ENCODE peak calls at places on chromosomes 7 and 10, in seven cellular contexts. One of them, this sample, is unnamed.

GRCh38 chr7:111833461-111833860 is 271.2 kb upstream of the IMMP2L start:
- DNase-seq in T47D: no peak
- DNase-seq in fibroblast of the conjunctiva: no peak
- DNase-seq in foreskin keratinocyte: no peak
- DNase-seq in cerebellum: no peak
- DNase-seq in GM10248: no peak
- DNase-seq in posterior cingulate gyrus: no peak
- DNase-seq in this sample: no peak

GRCh38 chr7:37531225-37531624 is 82.6 kb upstream of the ELMO1 start:
- DNase-seq in T47D: no peak
- DNase-seq in fibroblast of the conjunctiva: no peak
- DNase-seq in GM10248: no peak
- DNase-seq in posterior cingulate gyrus: no peak
- DNase-seq in cerebellum: no peak
- DNase-seq in foreskin keratinocyte: no peak
- DNase-seq in this sample: no peak

GRCh38 chr10:80945267-80945880 is 407.7 kb downstream of the SH2D4B start:
- DNase-seq in T47D: peak; percentile 90
- DNase-seq in posterior cingulate gyrus: no peak
- DNase-seq in cerebellum: peak; percentile 7
- DNase-seq in foreskin keratinocyte: no peak
- DNase-seq in GM10248: peak; percentile 10
- DNase-seq in fibroblast of the conjunctiva: no peak
- DNase-seq in this sample: no peak

GRCh38 chr7:4765776-4766490 is 9.5 kb upstream of the AP5Z1 start:
- DNase-seq in T47D: no peak
- DNase-seq in posterior cingulate gyrus: no peak
- DNase-seq in cerebellum: no peak
- DNase-seq in GM10248: no peak
- DNase-seq in foreskin keratinocyte: no peak
- DNase-seq in fibroblast of the conjunctiva: no peak
- DNase-seq in this sample: no peak

GRCh38 chr10:28678687-28679457 is 1.6 kb downstream of the BAMBI start:
- DNase-seq in foreskin keratinocyte: no peak
- DNase-seq in posterior cingulate gyrus: no peak
- DNase-seq in GM10248: no peak
- DNase-seq in T47D: no peak
- DNase-seq in fibroblast of the conjunctiva: no peak
- DNase-seq in cerebellum: no peak
- DNase-seq in this sample: no peak

GRCh38 chr7:87709258-87709657 is 81.1 kb downstream of the RUNDC3B start:
- DNase-seq in fibroblast of the conjunctiva: no peak
- DNase-seq in T47D: no peak
- DNase-seq in cerebellum: no peak
- DNase-seq in GM10248: no peak
- DNase-seq in foreskin keratinocyte: no peak
- DNase-seq in posterior cingulate gyrus: no peak
- DNase-seq in this sample: no peak

GRCh38 chr7:23967949-23968599 is 258.1 kb downstream of the STK31 start:
- DNase-seq in posterior cingulate gyrus: no peak
- DNase-seq in cerebellum: no peak
- DNase-seq in T47D: no peak
- DNase-seq in GM10248: peak; percentile 43
- DNase-seq in foreskin keratinocyte: no peak
- DNase-seq in fibroblast of the conjunctiva: no peak
- DNase-seq in this sample: no peak

GRCh38 chr7:158407581-158408331 is 179.9 kb downstream of the PTPRN2 start:
- DNase-seq in T47D: peak; percentile 79
- DNase-seq in foreskin keratinocyte: no peak
- DNase-seq in GM10248: no peak
- DNase-seq in cerebellum: peak; percentile 61
- DNase-seq in fibroblast of the conjunctiva: peak; percentile 21
- DNase-seq in posterior cingulate gyrus: no peak
- DNase-seq in this sample: no peak

GRCh38 chr10:30058570-30059132 is 735 bp downstream of the JCAD start:
- DNase-seq in cerebellum: no peak
- DNase-seq in T47D: no peak
- DNase-seq in posterior cingulate gyrus: no peak
- DNase-seq in GM10248: no peak
- DNase-seq in fibroblast of the conjunctiva: no peak
- DNase-seq in foreskin keratinocyte: no peak
- DNase-seq in this sample: no peak

GRCh38 chr7:1055084-1055450 is 10.7 kb downstream of the GPR146 start:
- DNase-seq in cerebellum: no peak
- DNase-seq in foreskin keratinocyte: no peak
- DNase-seq in fibroblast of the conjunctiva: no peak
- DNase-seq in GM10248: no peak
- DNase-seq in posterior cingulate gyrus: peak; percentile 47
- DNase-seq in T47D: no peak
- DNase-seq in this sample: peak; percentile 32

GRCh38 chr7:80386686-80387085 is 125.2 kb downstream of the GNAT3 start:
- DNase-seq in posterior cingulate gyrus: no peak
- DNase-seq in fibroblast of the conjunctiva: no peak
- DNase-seq in cerebellum: no peak
- DNase-seq in foreskin keratinocyte: no peak
- DNase-seq in GM10248: no peak
- DNase-seq in T47D: no peak
- DNase-seq in this sample: no peak

GRCh38 chr7:31228957-31229356 is 111.6 kb downstream of the NEUROD6 start:
- DNase-seq in posterior cingulate gyrus: no peak
- DNase-seq in cerebellum: no peak
- DNase-seq in GM10248: no peak
- DNase-seq in foreskin keratinocyte: no peak
- DNase-seq in fibroblast of the conjunctiva: no peak
- DNase-seq in T47D: no peak
- DNase-seq in this sample: no peak

GRCh38 chr10:83164134-83164533 is 975.2 kb upstream of the GHITM start:
- DNase-seq in GM10248: no peak
- DNase-seq in fibroblast of the conjunctiva: no peak
- DNase-seq in posterior cingulate gyrus: no peak
- DNase-seq in T47D: no peak
- DNase-seq in cerebellum: no peak
- DNase-seq in foreskin keratinocyte: no peak
- DNase-seq in this sample: no peak

GRCh38 chr7:135745702-135746312 is 2.8 kb downstream of the FAM180A start:
- DNase-seq in cerebellum: no peak
- DNase-seq in foreskin keratinocyte: peak; percentile 95
- DNase-seq in fibroblast of the conjunctiva: peak; percentile 85
- DNase-seq in GM10248: no peak
- DNase-seq in T47D: no peak
- DNase-seq in posterior cingulate gyrus: no peak
- DNase-seq in this sample: no peak

GRCh38 chr10:60537697-60538096 is 148.0 kb upstream of the ANK3 start:
- DNase-seq in GM10248: no peak
- DNase-seq in posterior cingulate gyrus: no peak
- DNase-seq in cerebellum: no peak
- DNase-seq in T47D: no peak
- DNase-seq in fibroblast of the conjunctiva: no peak
- DNase-seq in foreskin keratinocyte: no peak
- DNase-seq in this sample: no peak

GRCh38 chr7:73966062-73966940 is 61.7 kb upstream of the ELN start:
- DNase-seq in cerebellum: no peak
- DNase-seq in foreskin keratinocyte: no peak
- DNase-seq in GM10248: no peak
- DNase-seq in fibroblast of the conjunctiva: no peak
- DNase-seq in posterior cingulate gyrus: no peak
- DNase-seq in T47D: no peak
- DNase-seq in this sample: no peak

GRCh38 chr7:122442929-122443328 is 138.4 kb upstream of the FEZF1 start:
- DNase-seq in T47D: no peak
- DNase-seq in cerebellum: no peak
- DNase-seq in posterior cingulate gyrus: no peak
- DNase-seq in foreskin keratinocyte: no peak
- DNase-seq in fibroblast of the conjunctiva: no peak
- DNase-seq in GM10248: no peak
- DNase-seq in this sample: no peak

GRCh38 chr10:89644691-89644966 is 413 bp downstream of the PANK1 start:
- DNase-seq in posterior cingulate gyrus: no peak
- DNase-seq in fibroblast of the conjunctiva: no peak
- DNase-seq in T47D: no peak
- DNase-seq in cerebellum: no peak
- DNase-seq in foreskin keratinocyte: no peak
- DNase-seq in GM10248: peak; percentile 52
- DNase-seq in this sample: peak; percentile 72

GRCh38 chr7:93203496-93203895 is 22.8 kb downstream of the HEPACAM2 start:
- DNase-seq in cerebellum: no peak
- DNase-seq in GM10248: no peak
- DNase-seq in posterior cingulate gyrus: no peak
- DNase-seq in fibroblast of the conjunctiva: no peak
- DNase-seq in foreskin keratinocyte: no peak
- DNase-seq in T47D: peak; percentile 4
- DNase-seq in this sample: no peak